ENCODE peak calls at places on chromosomes 12 and 14, in five cellular contexts. Y, U, E, W and P are unnamed samples.

GRCh38 chr14:32779845-32780244 is 158.8 kb upstream of the NPAS3 start:
- DNase-seq in W (no peak), Y (no peak), E (no peak), U (no peak), P (no peak)

GRCh38 chr14:62144863-62145262 is 382.6 kb downstream of the SNAPC1 start:
- DNase-seq in U (no peak), E (no peak), Y (no peak), W (no peak), P (no peak)

GRCh38 chr12:57483466-57483865 is 3.8 kb upstream of the ARHGAP9 start:
- DNase-seq in E (no peak), U (no peak), Y (no peak), W (peak; percentile 31), P (no peak)

GRCh38 chr12:65170245-65170881 is 980 bp downstream of the LEMD3 start:
- DNase-seq in W (peak; percentile 65), Y (peak; percentile 45), E (peak; percentile 74), U (peak; percentile 65), P (peak; percentile 52)

GRCh38 chr14:31596691-31597090 is 35.5 kb downstream of the NUBPL start:
- DNase-seq in U (no peak), E (no peak), W (no peak), Y (no peak), P (no peak)

GRCh38 chr12:131634037-131634436 is 76.9 kb upstream of the SFSWAP start:
- DNase-seq in Y (no peak), E (no peak), U (no peak), W (no peak), P (no peak)

GRCh38 chr14:38339704-38340103 is 83.8 kb upstream of the CLEC14A start:
- DNase-seq in Y (no peak), W (no peak), U (no peak), E (no peak), P (no peak)

GRCh38 chr14:33842299-33842698 is 108.6 kb downstream of the EGLN3 start:
- DNase-seq in W (no peak), U (no peak), Y (no peak), E (no peak), P (no peak)

GRCh38 chr12:70048521-70049245 is 194.6 kb upstream of the CNOT2 start:
- DNase-seq in Y (no peak), U (no peak), E (no peak), W (no peak), P (no peak)

GRCh38 chr12:7642876-7643309 is 22.8 kb downstream of the APOBEC1 start:
- DNase-seq in U (peak; percentile 16), E (peak; percentile 43), W (no peak), Y (no peak), P (no peak)

GRCh38 chr12:122643207-122643805 is 59.9 kb downstream of the HCAR2 start:
- DNase-seq in U (no peak), Y (no peak), E (no peak), W (no peak), P (no peak)

GRCh38 chr14:68191567-68192321 is 372.2 kb downstream of the RAD51B start:
- DNase-seq in U (no peak), E (no peak), W (no peak), Y (no peak), P (no peak)

GRCh38 chr12:125773033-125773432 is 707.8 kb downstream of the AACS start:
- DNase-seq in U (peak; percentile 30), Y (peak; percentile 18), E (peak; percentile 67), W (no peak), P (no peak)

GRCh38 chr12:131862084-131862441 is 32.4 kb upstream of the ULK1 start:
- DNase-seq in Y (no peak), U (no peak), W (no peak), E (no peak), P (no peak)

GRCh38 chr12:49795654-49796105 is 32.5 kb downstream of the NCKAP5L start:
- DNase-seq in W (no peak), U (no peak), Y (no peak), E (no peak), P (no peak)

GRCh38 chr14:61627612-61628011 is 67.7 kb upstream of the HIF1A start:
- DNase-seq in Y (no peak), W (no peak), E (no peak), U (no peak), P (no peak)

GRCh38 chr12:104472748-104473147 is 16.0 kb downstream of the CHST11 start:
- DNase-seq in W (no peak), U (no peak), Y (no peak), E (no peak), P (no peak)

GRCh38 chr14:90319173-90319572 is 12.6 kb downstream of the NRDE2 start:
- DNase-seq in Y (no peak), U (no peak), E (no peak), W (no peak), P (no peak)

GRCh38 chr14:99737451-99737951 is 53.4 kb downstream of the CYP46A1 start:
- DNase-seq in W (no peak), U (no peak), Y (peak; percentile 30), E (no peak), P (no peak)

GRCh38 chr12:2461046-2461445 is 333.7 kb upstream of the FKBP4 start:
- DNase-seq in E (no peak), W (no peak), U (no peak), Y (no peak), P (no peak)

GRCh38 chr14:95683793-95684192 is 2.4 kb upstream of the TCL1B start:
- DNase-seq in Y (no peak), U (no peak), W (no peak), E (no peak), P (no peak)

GRCh38 chr14:50964683-50965390 is 20.6 kb upstream of the PYGL start:
- DNase-seq in W (peak; percentile 98), U (no peak), E (no peak), Y (peak; percentile 72), P (no peak)

GRCh38 chr14:92121670-92122350 is at the start of the genes CPSF2 and NDUFB1:
- DNase-seq in W (peak; percentile 64), U (peak; percentile 88), Y (peak; percentile 88), E (peak; percentile 88), P (peak; percentile 78)

GRCh38 chr12:120240495-120240833 is 25.1 kb downstream of the PXN start:
- DNase-seq in Y (no peak), W (no peak), E (no peak), U (no peak), P (no peak)

GRCh38 chr12:1429980-1430379 is 164.4 kb downstream of the FBXL14 start:
- DNase-seq in W (peak; percentile 37), U (no peak), Y (no peak), E (no peak), P (no peak)

GRCh38 chr12:71160585-71160984 is 2.8 kb upstream of the TSPAN8 start:
- DNase-seq in E (no peak), W (no peak), U (no peak), Y (no peak), P (no peak)

GRCh38 chr14:76424359-76424758 is 48.4 kb downstream of the ESRRB start:
- DNase-seq in W (no peak), E (peak; percentile 36), Y (no peak), U (no peak), P (no peak)
- TF ChIP-seq CTCF in W (no peak), E (peak; percentile 53), Y (no peak), U (no peak), P (no peak)

DNA sequence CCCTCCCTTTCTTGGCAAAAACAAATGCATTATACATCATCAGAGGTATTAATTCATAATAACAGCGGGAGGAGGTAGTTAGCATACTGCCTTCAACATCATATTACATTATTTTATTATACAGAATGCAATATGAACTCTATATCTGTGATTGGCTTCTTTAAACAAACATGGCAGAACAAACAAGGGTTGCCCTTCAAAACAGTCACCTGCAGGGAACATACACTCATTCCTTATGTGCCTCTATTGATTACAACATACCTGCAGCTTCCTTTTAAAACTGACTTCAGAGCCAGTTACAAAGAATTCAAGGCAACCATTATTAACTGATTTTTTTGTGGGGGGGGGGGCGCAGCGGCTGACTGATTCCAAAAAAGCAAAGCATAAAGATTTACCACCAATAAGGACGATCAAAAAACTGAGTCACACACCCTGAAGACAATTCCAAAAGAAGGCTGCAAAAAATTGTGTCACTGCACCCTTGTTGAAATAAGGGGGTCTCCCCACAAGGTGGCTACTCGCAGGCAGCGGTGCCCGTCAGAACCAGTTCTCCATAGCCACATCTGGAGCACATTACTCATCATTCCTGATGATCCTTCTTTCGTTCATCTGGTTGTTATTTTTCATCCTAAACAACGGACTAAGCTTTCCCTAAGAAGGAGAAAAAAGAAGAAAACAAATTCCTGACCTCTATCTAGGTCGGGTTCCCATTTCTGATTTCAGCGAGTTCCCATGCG is 51.8 kb downstream of the SMUG1 start:
- DNase-seq in U (no peak), W (no peak), Y (no peak), E (no peak), P (no peak)
- TF ChIP-seq CTCF in U (peak; percentile 18), W (no peak), Y (no peak), E (no peak), P (no peak)

GRCh38 chr12:29901585-29901984 is 117.8 kb upstream of the TMTC1 start:
- DNase-seq in E (no peak), Y (no peak), W (no peak), U (no peak), P (no peak)
- TF ChIP-seq CTCF in E (peak; percentile 34), Y (no peak), W (peak; percentile 32), U (no peak), P (no peak)

GRCh38 chr12:52798003-52798670 is 2.2 kb upstream of the KRT3 start:
- DNase-seq in U (no peak), W (no peak), Y (no peak), E (no peak), P (no peak)

GRCh38 chr12:52796429-52796794 is 495 bp upstream of the KRT3 start:
- DNase-seq in E (no peak), U (no peak), Y (no peak), W (no peak), P (no peak)

GRCh38 chr12:52798671-52799497 is 3.0 kb upstream of the KRT3 start:
- DNase-seq in U (no peak), E (no peak), W (no peak), Y (no peak), P (no peak)

GRCh38 chr12:52796839-52797528 is 1.1 kb upstream of the KRT3 start:
- DNase-seq in Y (no peak), U (no peak), E (no peak), W (no peak), P (no peak)

GRCh38 chr12:52797529-52797894 is 1.6 kb upstream of the KRT3 start:
- DNase-seq in Y (no peak), E (no peak), W (no peak), U (no peak), P (no peak)
- TF ChIP-seq CTCF in Y (no peak), E (no peak), W (no peak), U (no peak), P (no peak)

GRCh38 chr14:64119535-64119934 is 174.6 kb downstream of the ESR2 start:
- DNase-seq in Y (no peak), W (peak; percentile 6), U (no peak), E (no peak), P (no peak)

GRCh38 chr14:64115401-64115800 is 178.8 kb downstream of the ESR2 start:
- DNase-seq in U (no peak), W (no peak), E (no peak), Y (no peak), P (no peak)

GRCh38 chr14:64114796-64115195 is 179.4 kb downstream of the ESR2 start:
- DNase-seq in E (no peak), U (no peak), W (no peak), Y (no peak), P (no peak)

GRCh38 chr14:64118892-64119291 is 175.3 kb downstream of the ESR2 start:
- DNase-seq in U (no peak), W (no peak), E (no peak), Y (no peak), P (no peak)

GRCh38 chr14:64117671-64118402 is 176.3 kb downstream of the ESR2 start:
- DNase-seq in Y (no peak), E (no peak), U (no peak), W (peak; percentile 77), P (no peak)
- TF ChIP-seq CTCF in Y (no peak), E (no peak), U (no peak), W (peak; percentile 32), P (no peak)